ENCODE peak calls at places on chromosome 19, in six cellular contexts. J, X, E, F, P and D are unnamed samples.

GRCh38 chr19:11324079-11324661 is 15.3 kb downstream of the RAB3D start:
- DNase-seq in J (peak; percentile 90), X (no peak), E (peak; percentile 68), F (peak; percentile 94), P (peak; percentile 91), D (peak; percentile 46)

GRCh38 chr19:38386300-38386967 is 1.4 kb downstream of the GGN start:
- DNase-seq in J (no peak), X (peak; percentile 45), E (no peak), F (no peak), P (no peak), D (no peak)

GRCh38 chr19:31263317-31263716 is 85.9 kb downstream of the TSHZ3 start:
- DNase-seq in J (no peak), X (no peak), E (no peak), F (no peak), P (peak; percentile 28), D (no peak)

GRCh38 chr19:49808762-49809154 is 4.3 kb downstream of the FUZ start:
- DNase-seq in J (peak; percentile 87), X (peak; percentile 99), E (peak; percentile 95), F (peak; percentile 68), P (peak; percentile 97), D (peak; percentile 88)

GRCh38 chr19:11736696-11737095 is 2.0 kb downstream of the ZNF823 start:
- DNase-seq in J (peak; percentile 44), X (no peak), E (peak; percentile 39), F (no peak), P (peak; percentile 19), D (no peak)

GRCh38 chr19:44303976-44304568 is 753 bp downstream of the ZNF235 start:
- DNase-seq in J (peak; percentile 3), X (no peak), E (no peak), F (peak; percentile 4), P (no peak), D (no peak)

GRCh38 chr19:33498391-33499000 is 23.1 kb downstream of the PEPD start:
- DNase-seq in J (no peak), X (no peak), E (no peak), F (no peak), P (no peak), D (peak; percentile 10)

GRCh38 chr19:28021316-28022185 is 1191.4 kb downstream of the UQCRFS1 start:
- DNase-seq in J (peak; percentile 62), X (no peak), E (no peak), F (no peak), P (no peak), D (no peak)

GRCh38 chr19:576768-577438 is 4.5 kb downstream of the BSG start:
- DNase-seq in J (no peak), X (no peak), E (no peak), F (no peak), P (no peak), D (no peak)

GRCh38 chr19:4536798-4537197 is 1.8 kb upstream of the PLIN5 start:
- DNase-seq in J (no peak), X (no peak), E (no peak), F (no peak), P (no peak), D (no peak)

GRCh38 chr19:39370735-39371134 is 20.2 kb downstream of the PAF1 start:
- DNase-seq in J (no peak), X (no peak), E (no peak), F (no peak), P (no peak), D (no peak)

GRCh38 chr19:3801412-3802096 is 15.4 kb upstream of the MATK start:
- DNase-seq in J (peak; percentile 50), X (peak; percentile 74), E (peak; percentile 46), F (no peak), P (no peak), D (no peak)

GRCh38 chr19:49614096-49614857 is 23.3 kb downstream of the PRR12 start:
- DNase-seq in J (peak; percentile 48), X (no peak), E (no peak), F (no peak), P (no peak), D (no peak)

GRCh38 chr19:16376241-16376640 is 51.6 kb downstream of the KLF2 start:
- DNase-seq in J (no peak), X (no peak), E (no peak), F (no peak), P (no peak), D (no peak)

GRCh38 chr19:1859319-1859718 is 4.1 kb downstream of the KLF16 start:
- DNase-seq in J (no peak), X (no peak), E (no peak), F (no peak), P (no peak), D (no peak)

GRCh38 chr19:19064811-19065745 is 1.3 kb downstream of the SLC25A42 start:
- DNase-seq in J (peak; percentile 51), X (peak; percentile 35), E (no peak), F (no peak), P (no peak), D (no peak)

GRCh38 chr19:58229255-58229639 is 533 bp downstream of the ZNF544 start:
- DNase-seq in J (peak; percentile 48), X (peak; percentile 60), E (peak; percentile 13), F (no peak), P (no peak), D (no peak)

GRCh38 chr19:33376931-33377557 is 3.5 kb downstream of the CEBPG start:
- DNase-seq in J (no peak), X (no peak), E (no peak), F (no peak), P (no peak), D (no peak)

GRCh38 chr19:11597202-11598102 is at the start of gene ZNF627:
- DNase-seq in J (peak; percentile 99), X (peak; percentile 100), E (peak; percentile 100), F (peak; percentile 95), P (peak; percentile 99), D (peak; percentile 94)

GRCh38 chr19:47587295-47587694 is 14.3 kb upstream of the ZNF541 start:
- DNase-seq in J (no peak), X (no peak), E (no peak), F (no peak), P (no peak), D (no peak)

GRCh38 chr19:30674656-30675055 is 302.5 kb downstream of the ZNF536 start:
- DNase-seq in J (no peak), X (no peak), E (no peak), F (no peak), P (no peak), D (no peak)

GRCh38 chr19:56139847-56140582 is 1.1 kb upstream of the ZNF444 start:
- DNase-seq in J (no peak), X (no peak), E (no peak), F (no peak), P (no peak), D (no peak)

GRCh38 chr19:36225219-36225892 is 10.4 kb downstream of the ZNF146 start:
- DNase-seq in J (no peak), X (no peak), E (no peak), F (peak; percentile 10), P (no peak), D (no peak)

GRCh38 chr19:36222503-36222902 is 7.6 kb downstream of the ZNF146 start:
- DNase-seq in J (no peak), X (no peak), E (no peak), F (no peak), P (no peak), D (no peak)

GRCh38 chr19:36215276-36216171 is 618 bp downstream of the ZNF146 start:
- DNase-seq in J (peak; percentile 40), X (no peak), E (no peak), F (peak; percentile 14), P (no peak), D (no peak)

DNA sequence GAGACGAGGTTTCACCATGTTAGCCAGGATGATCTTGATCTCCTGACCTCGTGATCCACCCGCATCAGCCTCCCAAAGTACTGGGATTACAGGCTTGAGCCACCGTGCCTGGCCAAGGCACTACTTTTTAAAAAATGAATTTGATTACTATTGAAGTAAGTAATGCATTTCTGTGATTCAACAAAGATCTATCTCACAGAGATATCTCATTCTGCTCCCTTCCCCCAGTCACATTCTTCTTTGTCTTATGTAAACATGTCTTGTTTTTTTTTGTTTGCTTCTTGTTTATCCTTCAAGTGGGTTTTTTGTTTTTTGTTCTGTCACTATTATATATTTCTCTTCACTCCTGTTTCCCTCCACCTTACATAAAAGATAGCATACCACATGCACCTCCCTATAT is 6.6 kb downstream of the ZNF146 start:
- DNase-seq in J (no peak), X (no peak), E (no peak), F (no peak), P (no peak), D (no peak)
- TF ChIP-seq CTCF in J (no peak), X (no peak), E (no peak), F (no peak), P (no peak), D (no peak)

GRCh38 chr19:17576758-17577532 is 21.5 kb downstream of the COLGALT1 start:
- DNase-seq in J (peak; percentile 47), X (peak; percentile 100), E (no peak), F (no peak), P (peak; percentile 27), D (no peak)

GRCh38 chr19:17572640-17573039 is 17.2 kb downstream of the COLGALT1 start:
- DNase-seq in J (no peak), X (no peak), E (no peak), F (no peak), P (no peak), D (no peak)

GRCh38 chr19:17577698-17578097 is 22.2 kb downstream of the COLGALT1 start:
- DNase-seq in J (no peak), X (peak; percentile 38), E (no peak), F (no peak), P (no peak), D (no peak)

GRCh38 chr19:17579523-17580244 is 24.2 kb downstream of the COLGALT1 start:
- DNase-seq in J (peak; percentile 84), X (peak; percentile 93), E (peak; percentile 35), F (no peak), P (peak; percentile 40), D (no peak)

GRCh38 chr19:17575871-17576757 is 20.7 kb downstream of the COLGALT1 start:
- DNase-seq in J (no peak), X (no peak), E (no peak), F (no peak), P (no peak), D (no peak)
- TF ChIP-seq CTCF in J (no peak), X (no peak), E (no peak), F (no peak), P (no peak), D (no peak)

GRCh38 chr19:15031675-15032074 is 17.6 kb upstream of the CASP14 start:
- DNase-seq in J (no peak), X (no peak), E (no peak), F (no peak), P (no peak), D (no peak)
- TF ChIP-seq CTCF in J (no peak), X (no peak), E (no peak), F (no peak), P (no peak), D (no peak)

GRCh38 chr19:46412034-46412982 is 1.1 kb downstream of the CCDC8 start:
- DNase-seq in J (no peak), X (no peak), E (no peak), F (no peak), P (no peak), D (no peak)
- TF ChIP-seq CTCF in J (no peak), X (no peak), E (no peak), F (no peak), P (no peak), D (no peak)